ENCODE peak calls at places on chromosomes 7 and 10, in five cellular contexts. A is keratinocyte; X is tibial artery; U is body of pancreas; D is CD8-positive, alpha-beta memory T cell. W is an unnamed sample.

GRCh38 chr10:76405932-76406331 is 974.5 kb downstream of the LRMDA start:
- DNase-seq in A (no peak), X (no peak), U (no peak), D (no peak), W (no peak)

GRCh38 chr7:110909102-110909501 is 181.8 kb upstream of the LRRN3 start:
- DNase-seq in A (no peak), X (no peak), U (peak; percentile 31), D (no peak), W (no peak)

GRCh38 chr7:45644237-45644636 is 70.1 kb downstream of the ADCY1 start:
- DNase-seq in A (no peak), X (no peak), U (no peak), D (no peak), W (no peak)

GRCh38 chr7:37818023-37818422 is 30.4 kb upstream of the NME8 start:
- DNase-seq in A (no peak), X (no peak), U (no peak), D (no peak), W (no peak)

GRCh38 chr10:1149793-1150637 is 93.8 kb downstream of the WDR37 start:
- DNase-seq in A (no peak), X (no peak), U (peak; percentile 54), D (peak; percentile 20), W (no peak)

GRCh38 chr10:11225935-11226334 is 208.3 kb downstream of the CELF2 start:
- DNase-seq in A (no peak), X (peak; percentile 41), U (peak; percentile 13), D (peak; percentile 53), W (no peak)

GRCh38 chr7:157983442-157984137 is 604.0 kb downstream of the PTPRN2 start:
- DNase-seq in A (no peak), X (no peak), U (no peak), D (no peak), W (no peak)

GRCh38 chr10:47412869-47413268 is 28.8 kb upstream of the ZNF488 start:
- DNase-seq in A (no peak), X (no peak), U (no peak), D (no peak), W (no peak)

GRCh38 chr10:15661574-15661973 is 58.1 kb downstream of the ITGA8 start:
- DNase-seq in A (no peak), X (no peak), U (no peak), D (no peak), W (no peak)

GRCh38 chr7:97307521-97308108 is 190.1 kb downstream of the SDHAF3 start:
- DNase-seq in A (no peak), X (no peak), U (no peak), D (no peak), W (no peak)

GRCh38 chr10:123781956-123782500 is 109.6 kb downstream of the CPXM2 start:
- DNase-seq in A (no peak), X (no peak), U (no peak), D (no peak), W (no peak)

GRCh38 chr10:129897851-129898463 is 66.1 kb downstream of the EBF3 start:
- DNase-seq in A (no peak), X (no peak), U (no peak), D (no peak), W (no peak)

GRCh38 chr7:1952169-1952760 is 280.5 kb downstream of the MAD1L1 start:
- DNase-seq in A (no peak), X (no peak), U (no peak), D (no peak), W (no peak)

GRCh38 chr10:70458329-70459060 is 17.0 kb upstream of the NODAL start:
- DNase-seq in A (no peak), X (peak; percentile 72), U (peak; percentile 80), D (no peak), W (no peak)

GRCh38 chr7:73770002-73770859 is at the start of gene CLDN3:
- DNase-seq in A (no peak), X (no peak), U (peak; percentile 99), D (no peak), W (peak; percentile 8)

GRCh38 chr10:14667270-14667669 is 107.4 kb downstream of the FAM107B start:
- DNase-seq in A (no peak), X (no peak), U (no peak), D (no peak), W (no peak)

GRCh38 chr7:23012797-23013714 is 874 bp downstream of the HYCC1 start:
- DNase-seq in A (no peak), X (peak; percentile 31), U (peak; percentile 34), D (peak; percentile 1), W (peak; percentile 13)

GRCh38 chr7:117395743-117396142 is 31.6 kb downstream of the ASZ1 start:
- DNase-seq in A (no peak), X (no peak), U (no peak), D (no peak), W (no peak)

GRCh38 chr10:51007781-51008180 is 66.5 kb upstream of the PRKG1 start:
- DNase-seq in A (peak; percentile 45), X (no peak), U (no peak), D (no peak), W (no peak)

GRCh38 chr10:28215930-28216329 is 86.9 kb downstream of the MPP7 start:
- DNase-seq in A (no peak), X (no peak), U (peak; percentile 44), D (no peak), W (no peak)

GRCh38 chr7:91264924-91265681 is 870 bp downstream of the FZD1 start:
- DNase-seq in A (no peak), X (peak; percentile 54), U (peak; percentile 67), D (no peak), W (peak; percentile 26)

GRCh38 chr10:90621577-90621976 is 236.3 kb downstream of the HTR7 start:
- DNase-seq in A (peak; percentile 15), X (no peak), U (no peak), D (no peak), W (no peak)

GRCh38 chr10:64091889-64092288 is 570.7 kb downstream of the REEP3 start:
- DNase-seq in A (no peak), X (no peak), U (no peak), D (no peak), W (no peak)

GRCh38 chr7:104627516-104627915 is 299.1 kb downstream of the LHFPL3 start:
- DNase-seq in A (no peak), X (no peak), U (peak; percentile 12), D (no peak), W (no peak)

GRCh38 chr10:29736325-29737208 is 101.8 kb upstream of the SVIL start:
- DNase-seq in A (no peak), X (peak; percentile 62), U (peak; percentile 81), D (peak; percentile 2), W (peak; percentile 36)

GRCh38 chr10:79286318-79286951 is 60.8 kb upstream of the PPIF start:
- DNase-seq in A (peak; percentile 32), X (peak; percentile 77), U (peak; percentile 70), D (peak; percentile 63), W (peak; percentile 80)

GRCh38 chr10:22915314-22915713 is 12.5 kb upstream of the ARMC3 start:
- DNase-seq in A (no peak), X (no peak), U (no peak), D (no peak), W (no peak)
- H3K36me3 ChIP-seq in A (no peaks in the 10 kb centered on the region), X (no peaks in the 10 kb centered on the region), U (no peaks in the 10 kb centered on the region), D (no peaks in the 10 kb centered on the region), W (no peaks in the 10 kb centered on the region)

GRCh38 chr7:131364767-131365344 is 37.2 kb downstream of the MKLN1 start:
- DNase-seq in A (no peak), X (no peak), U (no peak), D (no peak), W (no peak)

GRCh38 chr7:131363719-131364118 is 36.0 kb downstream of the MKLN1 start:
- DNase-seq in A (no peak), X (no peak), U (no peak), D (no peak), W (no peak)

GRCh38 chr7:131370523-131370968 is 42.9 kb downstream of the MKLN1 start:
- DNase-seq in A (no peak), X (no peak), U (no peak), D (peak; percentile 21), W (peak; percentile 8)

GRCh38 chr7:131369354-131369753 is 41.7 kb downstream of the MKLN1 start:
- DNase-seq in A (no peak), X (no peak), U (no peak), D (no peak), W (no peak)

GRCh38 chr7:131365876-131366275 is 38.2 kb downstream of the MKLN1 start:
- DNase-seq in A (no peak), X (no peak), U (no peak), D (no peak), W (no peak)
- H3K4me1 ChIP-seq in A (peaks cover 17% of the 10 kb centered on the region), X (peaks cover 68% of the 10 kb centered on the region), U (peaks cover 48% of the 10 kb centered on the region), D (peaks cover 40% of the 10 kb centered on the region), W (peaks cover 28% of the 10 kb centered on the region)

GRCh38 chr7:155746188-155746587 is 66.1 kb downstream of the SHH start:
- DNase-seq in A (no peak), X (no peak), U (no peak), D (no peak), W (no peak)

GRCh38 chr7:155741805-155742204 is 70.5 kb downstream of the SHH start:
- DNase-seq in A (no peak), X (no peak), U (no peak), D (peak; percentile 11), W (no peak)

GRCh38 chr7:155743197-155743596 is 69.1 kb downstream of the SHH start:
- DNase-seq in A (no peak), X (no peak), U (no peak), D (no peak), W (no peak)

GRCh38 chr7:155745737-155746136 is 66.5 kb downstream of the SHH start:
- DNase-seq in A (no peak), X (no peak), U (no peak), D (no peak), W (no peak)

GRCh38 chr7:155744931-155745683 is 67.2 kb downstream of the SHH start:
- DNase-seq in A (no peak), X (no peak), U (no peak), D (no peak), W (no peak)
- H3K36me3 ChIP-seq in A (peaks cover 22% of the 10 kb centered on the region), X (peaks cover 58% of the 10 kb centered on the region), U (peaks cover 29% of the 10 kb centered on the region), D (peaks cover 37% of the 10 kb centered on the region), W (peaks cover 63% of the 10 kb centered on the region)

DNA sequence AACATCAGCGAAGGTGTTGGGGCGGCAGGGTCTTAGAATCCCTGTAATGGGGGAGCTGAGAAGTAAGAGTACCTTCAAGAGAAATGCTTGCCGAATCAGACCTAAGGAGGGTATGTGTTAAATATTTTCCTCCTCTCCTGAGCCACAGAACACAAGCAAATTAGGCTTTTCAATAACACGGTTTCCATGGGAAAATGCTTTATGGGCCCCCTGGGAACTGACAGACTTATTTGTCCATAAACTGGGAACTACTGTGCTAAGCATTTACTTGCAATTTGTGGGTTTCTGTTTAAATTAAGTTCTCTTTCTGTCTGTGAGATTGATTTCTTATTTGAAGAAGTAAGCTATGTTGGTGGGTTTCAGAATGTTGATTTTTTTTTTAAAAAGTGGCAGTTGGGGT is 7.0 kb downstream of the RBM17 start:
- DNase-seq in A (no peak), X (no peak), U (no peak), D (no peak), W (no peak)
- H3K4me1 ChIP-seq in A (peaks cover 5% of the 10 kb centered on the region), X (peaks cover 44% of the 10 kb centered on the region), U (peaks cover 38% of the 10 kb centered on the region), D (peaks cover 38% of the 10 kb centered on the region), W (peaks cover 6% of the 10 kb centered on the region)

DNA sequence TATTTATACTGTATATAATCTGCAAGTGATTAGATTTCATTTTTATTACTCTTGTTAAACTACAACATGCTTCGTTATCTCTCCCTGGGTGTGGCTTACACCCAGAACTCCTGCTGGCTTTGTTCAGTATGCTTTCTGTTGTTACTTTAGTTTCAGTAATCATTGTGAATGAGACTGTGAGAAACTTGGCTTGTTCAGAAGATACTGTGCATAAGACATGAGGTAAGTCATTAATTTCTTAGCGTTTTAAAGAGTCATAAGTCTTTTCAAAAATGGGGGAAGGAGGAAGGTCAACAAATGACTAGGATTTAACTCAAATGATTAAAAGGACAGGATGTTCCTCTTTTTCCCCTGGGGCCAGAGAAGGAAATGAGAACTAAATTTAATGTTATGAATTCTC is 11.6 kb upstream of the ADD3 start:
- DNase-seq in A (no peak), X (no peak), U (peak; percentile 44), D (no peak), W (no peak)
- H3K36me3 ChIP-seq in A (no peaks in the 10 kb centered on the region), X (no peaks in the 10 kb centered on the region), U (no peaks in the 10 kb centered on the region), D (no peaks in the 10 kb centered on the region), W (no peaks in the 10 kb centered on the region)